ENCODE peak calls at places on chromosome 11, in seven cellular contexts. One of them, this sample, is unnamed.

GRCh38 chr11:97908354-97908753 is 1112.4 kb upstream of the CNTN5 start:
- DNase-seq in NAMALWA: no peak
- DNase-seq in stimulated activated naive CD4-positive, alpha-beta T cell treated with Interleukin-2 at 50 U/mL for 16 hours: no peak
- DNase-seq in spleen: no peak
- DNase-seq in AG10803: no peak
- DNase-seq in MCF 10A: no peak
- DNase-seq in heart right ventricle: no peak
- DNase-seq in this sample: no peak

GRCh38 chr11:133072366-133072765 is 459.9 kb downstream of the OPCML start:
- DNase-seq in NAMALWA: no peak
- DNase-seq in AG10803: no peak
- DNase-seq in stimulated activated naive CD4-positive, alpha-beta T cell treated with Interleukin-2 at 50 U/mL for 16 hours: no peak
- DNase-seq in MCF 10A: no peak
- DNase-seq in heart right ventricle: no peak
- DNase-seq in spleen: no peak
- DNase-seq in this sample: no peak

GRCh38 chr11:7348432-7349298 is 97.0 kb downstream of the SYT9 start:
- DNase-seq in heart right ventricle: no peak
- DNase-seq in spleen: no peak
- DNase-seq in MCF 10A: peak; percentile 13
- DNase-seq in stimulated activated naive CD4-positive, alpha-beta T cell treated with Interleukin-2 at 50 U/mL for 16 hours: no peak
- DNase-seq in AG10803: no peak
- DNase-seq in NAMALWA: no peak
- DNase-seq in this sample: no peak

GRCh38 chr11:6240139-6240538 is 1.2 kb downstream of the CNGA4 start:
- DNase-seq in heart right ventricle: no peak
- DNase-seq in MCF 10A: no peak
- DNase-seq in spleen: no peak
- DNase-seq in stimulated activated naive CD4-positive, alpha-beta T cell treated with Interleukin-2 at 50 U/mL for 16 hours: no peak
- DNase-seq in NAMALWA: no peak
- DNase-seq in AG10803: no peak
- DNase-seq in this sample: no peak

GRCh38 chr11:17413414-17414316 is 25.2 kb upstream of the KCNJ11 start:
- DNase-seq in spleen: peak; percentile 34
- DNase-seq in NAMALWA: no peak
- DNase-seq in AG10803: no peak
- DNase-seq in MCF 10A: no peak
- DNase-seq in heart right ventricle: no peak
- DNase-seq in stimulated activated naive CD4-positive, alpha-beta T cell treated with Interleukin-2 at 50 U/mL for 16 hours: no peak
- DNase-seq in this sample: no peak

GRCh38 chr11:101456812-101457211 is 127.0 kb downstream of the TRPC6 start:
- DNase-seq in spleen: no peak
- DNase-seq in heart right ventricle: no peak
- DNase-seq in stimulated activated naive CD4-positive, alpha-beta T cell treated with Interleukin-2 at 50 U/mL for 16 hours: no peak
- DNase-seq in AG10803: peak; percentile 45
- DNase-seq in NAMALWA: peak; percentile 42
- DNase-seq in MCF 10A: no peak
- DNase-seq in this sample: peak; percentile 67

GRCh38 chr11:122235615-122236014 is 119.6 kb upstream of the BLID start:
- DNase-seq in AG10803: peak; percentile 98
- DNase-seq in stimulated activated naive CD4-positive, alpha-beta T cell treated with Interleukin-2 at 50 U/mL for 16 hours: no peak
- DNase-seq in MCF 10A: peak; percentile 80
- DNase-seq in heart right ventricle: peak; percentile 20
- DNase-seq in spleen: no peak
- DNase-seq in NAMALWA: no peak
- DNase-seq in this sample: no peak

GRCh38 chr11:38089728-38090127 is 1491.7 kb upstream of the RAG2 start:
- DNase-seq in spleen: no peak
- DNase-seq in heart right ventricle: no peak
- DNase-seq in NAMALWA: no peak
- DNase-seq in stimulated activated naive CD4-positive, alpha-beta T cell treated with Interleukin-2 at 50 U/mL for 16 hours: no peak
- DNase-seq in MCF 10A: no peak
- DNase-seq in AG10803: no peak
- DNase-seq in this sample: peak; percentile 31

GRCh38 chr11:111360150-111361043 is 18.7 kb downstream of the POU2AF1 start:
- DNase-seq in AG10803: no peak
- DNase-seq in spleen: no peak
- DNase-seq in NAMALWA: no peak
- DNase-seq in heart right ventricle: no peak
- DNase-seq in stimulated activated naive CD4-positive, alpha-beta T cell treated with Interleukin-2 at 50 U/mL for 16 hours: no peak
- DNase-seq in MCF 10A: no peak
- DNase-seq in this sample: peak; percentile 93

GRCh38 chr11:1515082-1516060 is 28.8 kb upstream of the MOB2 start:
- DNase-seq in MCF 10A: peak; percentile 53
- DNase-seq in heart right ventricle: peak; percentile 86
- DNase-seq in stimulated activated naive CD4-positive, alpha-beta T cell treated with Interleukin-2 at 50 U/mL for 16 hours: peak; percentile 51
- DNase-seq in AG10803: peak; percentile 43
- DNase-seq in spleen: peak; percentile 93
- DNase-seq in NAMALWA: peak; percentile 67
- DNase-seq in this sample: peak; percentile 80

GRCh38 chr11:46075168-46075567 is 46.1 kb downstream of the PHF21A start:
- DNase-seq in stimulated activated naive CD4-positive, alpha-beta T cell treated with Interleukin-2 at 50 U/mL for 16 hours: no peak
- DNase-seq in AG10803: peak; percentile 16
- DNase-seq in spleen: no peak
- DNase-seq in heart right ventricle: no peak
- DNase-seq in MCF 10A: peak; percentile 84
- DNase-seq in NAMALWA: no peak
- DNase-seq in this sample: no peak

GRCh38 chr11:61075891-61076290 is 26.4 kb upstream of the CD5 start:
- DNase-seq in AG10803: peak; percentile 47
- DNase-seq in heart right ventricle: peak; percentile 31
- DNase-seq in spleen: no peak
- DNase-seq in NAMALWA: no peak
- DNase-seq in stimulated activated naive CD4-positive, alpha-beta T cell treated with Interleukin-2 at 50 U/mL for 16 hours: no peak
- DNase-seq in MCF 10A: peak; percentile 35
- DNase-seq in this sample: no peak

GRCh38 chr11:134120143-134120850 is 51.4 kb downstream of the JAM3 start:
- DNase-seq in MCF 10A: peak; percentile 76
- DNase-seq in AG10803: peak; percentile 96
- DNase-seq in spleen: no peak
- DNase-seq in stimulated activated naive CD4-positive, alpha-beta T cell treated with Interleukin-2 at 50 U/mL for 16 hours: no peak
- DNase-seq in heart right ventricle: peak; percentile 39
- DNase-seq in NAMALWA: no peak
- DNase-seq in this sample: no peak

GRCh38 chr11:70099578-70100282 is 21.6 kb downstream of the ANO1 start:
- DNase-seq in MCF 10A: no peak
- DNase-seq in AG10803: peak; percentile 6
- DNase-seq in stimulated activated naive CD4-positive, alpha-beta T cell treated with Interleukin-2 at 50 U/mL for 16 hours: no peak
- DNase-seq in heart right ventricle: no peak
- DNase-seq in NAMALWA: no peak
- DNase-seq in spleen: no peak
- DNase-seq in this sample: no peak

GRCh38 chr11:74636633-74637184 is 44.3 kb downstream of the POLD3 start:
- DNase-seq in MCF 10A: peak; percentile 77
- DNase-seq in spleen: no peak
- DNase-seq in NAMALWA: no peak
- DNase-seq in heart right ventricle: no peak
- DNase-seq in stimulated activated naive CD4-positive, alpha-beta T cell treated with Interleukin-2 at 50 U/mL for 16 hours: no peak
- DNase-seq in AG10803: peak; percentile 87
- DNase-seq in this sample: peak; percentile 36

This sample was measured in HT-29.